ENCODE peak calls at places on chromosome 1, in nine cellular contexts. X is activated naive CD4-positive, alpha-beta T cell; U is activated CD4-positive, alpha-beta T cell treated with anti-CD3 and anti-CD28 coated beads, Interleukin-2, amount 50 U/mL, for 1 hour; Z is tibial nerve; C is A549; B is foreskin fibroblast; F is bronchial epithelial cell; O is NCI-H1417 treated with DMSO at 0.1 percent for 48 hours; T is activated T-cell treated with anti-CD3 and anti-CD28 coated beads for 1 hour. E is an unnamed sample.

GRCh38 chr1:58895559-58896135 is 111.8 kb upstream of the JUN start:
- DNase-seq in X (no peak), U (no peak), Z (no peak), C (no peak), B (no peak), F (no peak), O (no peak), T (no peak), E (no peak)

GRCh38 chr1:89949991-89950624 is 44.8 kb upstream of the ZNF326 start:
- DNase-seq in X (no peak), U (no peak), Z (no peak), C (no peak), B (no peak), F (no peak), O (no peak), T (no peak), E (no peak)

GRCh38 chr1:205480349-205481278 is 23.9 kb upstream of the CDK18 start:
- DNase-seq in X (no peak), U (peak), Z (no peak), C (no peak), B (no peak), F (no peak), O (no peak), T (no peak), E (peak)

GRCh38 chr1:56529801-56530200 is 49.6 kb downstream of the PLPP3 start:
- DNase-seq in X (no peak), U (no peak), Z (no peak), C (no peak), B (no peak), F (no peak), O (no peak), T (no peak), E (no peak)

GRCh38 chr1:232127190-232127589 is 500.6 kb downstream of the DISC1 start:
- DNase-seq in X (no peak), U (no peak), Z (no peak), C (peak), B (peak), F (peak), O (no peak), T (no peak), E (no peak)

GRCh38 chr1:161885013-161885412 is 118.9 kb downstream of the ATF6 start:
- DNase-seq in X (no peak), U (no peak), Z (no peak), C (peak), B (peak), F (peak), O (no peak), T (no peak), E (no peak)

GRCh38 chr1:43381609-43382008 is 8.0 kb downstream of the MED8 start:
- DNase-seq in X (no peak), U (no peak), Z (no peak), C (no peak), B (no peak), F (no peak), O (no peak), T (no peak), E (no peak)

GRCh38 chr1:247914941-247915662 is 5.0 kb upstream of the OR2T8 start:
- DNase-seq in X (no peak), U (no peak), Z (no peak), C (no peak), B (no peak), F (no peak), O (no peak), T (no peak), E (no peak)

GRCh38 chr1:198465201-198466144 is 75.0 kb downstream of the ATP6V1G3 start:
- DNase-seq in X (no peak), U (no peak), Z (no peak), C (peak), B (peak), F (peak), O (peak), T (no peak), E (no peak)

GRCh38 chr1:184393924-184394323 is 7.1 kb downstream of the C1orf21 start:
- DNase-seq in X (no peak), U (no peak), Z (no peak), C (no peak), B (no peak), F (peak), O (no peak), T (no peak), E (no peak)

E was measured in effector memory CD8-positive, alpha-beta T cell.